ENCODE peak calls at places on chromosomes 12 and 14, in seven cellular contexts. Z, V, G, K, W, H and A are unnamed samples.

GRCh38 chr14:61435563-61436337 is 114.4 kb downstream of the PRKCH start:
- DNase-seq in W (no peak), K (no peak), G (no peak), Z (no peak), H (no peak), V (no peak), A (no peak)

GRCh38 chr12:27940245-27940644 is 32.3 kb downstream of the PTHLH start:
- DNase-seq in Z (no peak), V (no peak), K (no peak), H (no peak), G (no peak), W (no peak), A (no peak)

GRCh38 chr12:131279281-131279921 is 325.7 kb downstream of the ADGRD1 start:
- DNase-seq in W (no peak), H (peak; percentile 16), V (no peak), K (no peak), G (no peak), Z (no peak), A (no peak)

GRCh38 chr12:76299536-76300296 is 48.5 kb downstream of the BBS10 start:
- DNase-seq in G (peak; percentile 66), Z (peak; percentile 27), V (no peak), H (no peak), W (no peak), K (peak; percentile 26), A (no peak)

GRCh38 chr12:48388430-48388829 is 37.7 kb upstream of the ZNF641 start:
- DNase-seq in Z (no peak), K (peak; percentile 37), V (no peak), W (no peak), H (no peak), G (no peak), A (no peak)

GRCh38 chr12:23055004-23055403 is 430.0 kb downstream of the ETNK1 start:
- DNase-seq in K (peak; percentile 23), V (peak; percentile 8), W (no peak), Z (peak; percentile 13), H (no peak), G (peak; percentile 78), A (peak; percentile 80)

GRCh38 chr14:51592836-51593235 is 58.9 kb upstream of the FRMD6 start:
- DNase-seq in H (no peak), W (no peak), V (no peak), Z (no peak), K (no peak), G (no peak), A (no peak)

GRCh38 chr12:124758266-124759200 is 105.1 kb downstream of the SCARB1 start:
- DNase-seq in K (no peak), Z (no peak), H (no peak), G (no peak), W (no peak), V (no peak), A (no peak)

GRCh38 chr14:80587096-80587724 is 354.3 kb downstream of the CEP128 start:
- DNase-seq in V (no peak), G (peak; percentile 32), H (no peak), W (peak; percentile 9), K (peak; percentile 66), Z (no peak), A (peak; percentile 56)

GRCh38 chr12:14256139-14256538 is 109.3 kb upstream of the ATF7IP start:
- DNase-seq in G (no peak), W (no peak), Z (no peak), K (peak; percentile 45), V (no peak), H (no peak), A (no peak)

GRCh38 chr14:58822856-58823255 is 185.1 kb downstream of the DACT1 start:
- DNase-seq in H (no peak), K (no peak), V (no peak), G (no peak), W (no peak), Z (no peak), A (no peak)

GRCh38 chr14:104436741-104437701 is 142.5 kb upstream of the C14orf180 start:
- DNase-seq in H (no peak), V (no peak), W (no peak), Z (peak; percentile 68), K (no peak), G (no peak), A (no peak)

GRCh38 chr12:90008277-90008676 is 299.6 kb upstream of the ATP2B1 start:
- DNase-seq in K (no peak), W (no peak), Z (no peak), G (no peak), H (no peak), V (no peak), A (no peak)

GRCh38 chr12:124441443-124442190 is 125.8 kb downstream of the NCOR2 start:
- DNase-seq in Z (peak; percentile 78), G (no peak), K (peak; percentile 74), V (peak; percentile 54), H (no peak), W (no peak), A (no peak)

GRCh38 chr12:26097046-26097878 is 27.6 kb downstream of the BHLHE41 start:
- DNase-seq in V (peak; percentile 74), Z (peak; percentile 62), G (peak; percentile 81), K (peak; percentile 93), H (peak; percentile 77), W (no peak), A (peak; percentile 84)

GRCh38 chr14:81684696-81685095 is 151.0 kb upstream of the SEL1L start:
- DNase-seq in Z (no peak), W (no peak), H (no peak), G (no peak), K (peak; percentile 58), V (no peak), A (no peak)

GRCh38 chr12:116236148-116236731 is 41.3 kb downstream of the MED13L start:
- DNase-seq in Z (peak; percentile 22), H (peak; percentile 51), K (peak; percentile 69), W (peak; percentile 35), G (peak; percentile 68), V (peak; percentile 22), A (peak; percentile 76)

GRCh38 chr12:100986595-100987547 is 192.3 kb downstream of the ANO4 start:
- DNase-seq in K (no peak), G (peak; percentile 61), W (peak; percentile 22), Z (peak; percentile 26), H (peak; percentile 15), V (no peak), A (peak; percentile 54)

GRCh38 chr12:68178184-68178583 is 18.6 kb upstream of the IFNG start:
- DNase-seq in V (no peak), W (no peak), G (no peak), K (no peak), H (no peak), Z (no peak), A (no peak)

GRCh38 chr12:93181396-93181965 is 196.2 kb upstream of the NUDT4 start:
- DNase-seq in W (no peak), V (no peak), H (no peak), G (no peak), K (no peak), Z (no peak), A (no peak)

GRCh38 chr14:52254086-52254485 is 13.4 kb upstream of the PTGDR start:
- DNase-seq in Z (no peak), K (no peak), W (no peak), H (no peak), G (no peak), V (no peak), A (no peak)

GRCh38 chr14:94646481-94646880 is 34.3 kb downstream of the SERPINA3 start:
- DNase-seq in Z (no peak), G (no peak), W (no peak), V (no peak), K (no peak), H (no peak), A (no peak)

GRCh38 chr14:75877884-75878283 is 103.9 kb downstream of the TGFB3 start:
- DNase-seq in V (no peak), Z (no peak), G (no peak), W (no peak), H (no peak), K (no peak), A (no peak)

GRCh38 chr12:51818567-51819300 is 29.8 kb downstream of the FIGNL2 start:
- DNase-seq in K (peak; percentile 29), G (no peak), W (peak; percentile 22), V (no peak), Z (peak; percentile 36), H (no peak), A (no peak)

GRCh38 chr12:13440844-13441243 is 244.3 kb downstream of the EMP1 start:
- DNase-seq in V (no peak), K (no peak), W (no peak), Z (no peak), H (no peak), G (no peak), A (no peak)

GRCh38 chr12:120680165-120680738 is 6.7 kb upstream of the MLEC start:
- DNase-seq in V (no peak), Z (peak; percentile 40), K (no peak), G (no peak), W (no peak), H (no peak), A (peak; percentile 51)
- H3K4me3 ChIP-seq in V (no peak overlapping the region), Z (no peak overlapping the region), K (no peak overlapping the region), G (no peak overlapping the region), W (no peak overlapping the region), H (no peak overlapping the region), A (no peak overlapping the region)

GRCh38 chr14:100832311-100832960 is 6.5 kb downstream of the MEG3 start:
- DNase-seq in Z (peak; percentile 66), K (no peak), H (peak; percentile 33), W (no peak), G (peak; percentile 94), V (no peak), A (peak; percentile 31)
- H3K4me3 ChIP-seq in Z (no peak overlapping the region), K (no peak overlapping the region), H (no peak overlapping the region), W (no peak overlapping the region), G (peak overlapping the region; percentile 16), V (no peak overlapping the region), A (no peak overlapping the region)

GRCh38 chr14:100717371-100717770 is 9.3 kb upstream of the DLK1 start:
- DNase-seq in G (no peak), K (no peak), W (no peak), H (no peak), Z (no peak), V (no peak), A (no peak)

GRCh38 chr14:100723135-100723883 is 3.4 kb upstream of the DLK1 start:
- DNase-seq in Z (peak; percentile 76), H (no peak), V (no peak), G (peak; percentile 59), W (no peak), K (no peak), A (no peak)

GRCh38 chr14:100722367-100722766 is 4.3 kb upstream of the DLK1 start:
- DNase-seq in W (no peak), Z (no peak), H (no peak), K (no peak), G (no peak), V (no peak), A (no peak)

GRCh38 chr14:100721568-100721967 is 5.1 kb upstream of the DLK1 start:
- DNase-seq in V (no peak), Z (no peak), W (no peak), G (no peak), K (no peak), H (no peak), A (no peak)

GRCh38 chr14:100719976-100720520 is 6.6 kb upstream of the DLK1 start:
- DNase-seq in V (no peak), K (no peak), H (no peak), W (no peak), G (no peak), Z (no peak), A (no peak)
- H3K4me3 ChIP-seq in V (no peak overlapping the region), K (no peak overlapping the region), H (no peak overlapping the region), W (no peak overlapping the region), G (no peak overlapping the region), Z (no peak overlapping the region), A (no peak overlapping the region)

DNA sequence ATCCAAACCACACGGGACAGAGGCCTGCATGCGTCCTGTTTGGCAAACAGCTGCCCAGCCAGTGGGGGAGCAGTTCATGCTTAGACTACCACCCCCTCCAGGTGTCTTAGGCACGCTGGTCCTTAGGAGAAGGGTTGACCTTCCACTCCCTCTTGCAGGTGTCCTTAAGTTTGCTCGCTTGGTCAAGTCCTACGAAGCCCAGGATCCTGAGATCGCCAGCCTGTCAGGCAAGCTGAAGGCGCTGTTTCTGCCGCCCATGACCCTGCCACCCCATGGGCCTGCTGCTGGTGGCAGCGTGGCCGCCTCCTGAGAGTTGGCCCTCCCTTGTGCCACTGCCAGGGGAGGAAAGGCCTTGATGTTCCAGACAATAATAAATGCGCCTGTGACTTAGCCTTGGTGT is 1.8 kb downstream of the C12orf57 start:
- DNase-seq in W (no peak), Z (no peak), K (no peak), H (no peak), V (no peak), G (no peak), A (no peak)
- H3K4me3 ChIP-seq in W (peak overlapping the region; percentile 78), Z (peak overlapping the region; percentile 40), K (peak overlapping the region; percentile 72), H (no peak overlapping the region), V (peak overlapping the region; percentile 49), G (no peak overlapping the region), A (peak overlapping the region; percentile 70)